ENCODE peak calls at places on chromosomes 16 and 17, in five cellular contexts. One of them, this sample, is unnamed.

GRCh38 chr17:13539421-13539820 is 62.3 kb downstream of the HS3ST3A1 start:
- DNase-seq in body of pancreas: no peak
- DNase-seq in left lung: no peak
- DNase-seq in CD4-positive, alpha-beta memory T cell: no peak
- DNase-seq in cardiac muscle cell: no peak
- DNase-seq in this sample: no peak

GRCh38 chr16:81995651-81996050 is 15.6 kb downstream of the SDR42E1 start:
- DNase-seq in body of pancreas: no peak
- DNase-seq in left lung: no peak
- DNase-seq in CD4-positive, alpha-beta memory T cell: no peak
- DNase-seq in cardiac muscle cell: no peak
- DNase-seq in this sample: no peak

GRCh38 chr16:64974381-64974780 is 147.5 kb downstream of the CDH11 start:
- DNase-seq in body of pancreas: no peak
- DNase-seq in left lung: no peak
- DNase-seq in CD4-positive, alpha-beta memory T cell: no peak
- DNase-seq in cardiac muscle cell: no peak
- DNase-seq in this sample: no peak

GRCh38 chr17:28724500-28725165 is 1.4 kb downstream of the TLCD1 start:
- DNase-seq in body of pancreas: no peak
- DNase-seq in left lung: no peak
- DNase-seq in CD4-positive, alpha-beta memory T cell: no peak
- DNase-seq in cardiac muscle cell: no peak
- DNase-seq in this sample: no peak

GRCh38 chr16:51359141-51359960 is 208.3 kb upstream of the SALL1 start:
- DNase-seq in body of pancreas: no peak
- DNase-seq in left lung: no peak
- DNase-seq in CD4-positive, alpha-beta memory T cell: no peak
- DNase-seq in cardiac muscle cell: no peak
- DNase-seq in this sample: no peak

GRCh38 chr17:78381601-78382168 is 3.2 kb downstream of the PGS1 start:
- DNase-seq in body of pancreas: no peak
- DNase-seq in left lung: peak
- DNase-seq in CD4-positive, alpha-beta memory T cell: peak
- DNase-seq in cardiac muscle cell: no peak
- DNase-seq in this sample: no peak

GRCh38 chr17:75825748-75826370 is 18.3 kb downstream of the UNC13D start:
- DNase-seq in body of pancreas: no peak
- DNase-seq in left lung: no peak
- DNase-seq in CD4-positive, alpha-beta memory T cell: no peak
- DNase-seq in cardiac muscle cell: no peak
- DNase-seq in this sample: no peak

GRCh38 chr17:8839410-8839935 is 28.0 kb downstream of the PIK3R6 start:
- DNase-seq in body of pancreas: no peak
- DNase-seq in left lung: no peak
- DNase-seq in CD4-positive, alpha-beta memory T cell: no peak
- DNase-seq in cardiac muscle cell: no peak
- DNase-seq in this sample: no peak

GRCh38 chr16:89562027-89562599 is 1.6 kb downstream of the RPL13 start:
- DNase-seq in body of pancreas: no peak
- DNase-seq in left lung: no peak
- DNase-seq in CD4-positive, alpha-beta memory T cell: no peak
- DNase-seq in cardiac muscle cell: no peak
- DNase-seq in this sample: no peak

GRCh38 chr17:28975634-28976033 is 24.3 kb upstream of the PHF12 start:
- DNase-seq in body of pancreas: no peak
- DNase-seq in left lung: no peak
- DNase-seq in CD4-positive, alpha-beta memory T cell: no peak
- DNase-seq in cardiac muscle cell: no peak
- DNase-seq in this sample: no peak

GRCh38 chr17:78237403-78238012 is 6.1 kb downstream of the TMEM235 start:
- DNase-seq in body of pancreas: no peak
- DNase-seq in left lung: no peak
- DNase-seq in CD4-positive, alpha-beta memory T cell: no peak
- DNase-seq in cardiac muscle cell: no peak
- DNase-seq in this sample: no peak

GRCh38 chr17:8287651-8288335 is 677 bp upstream of the RANGRF start:
- DNase-seq in body of pancreas: peak
- DNase-seq in left lung: no peak
- DNase-seq in CD4-positive, alpha-beta memory T cell: no peak
- DNase-seq in cardiac muscle cell: no peak
- DNase-seq in this sample: no peak

GRCh38 chr16:67804853-67805542 is 1.4 kb downstream of the RANBP10 start:
- DNase-seq in body of pancreas: no peak
- DNase-seq in left lung: peak
- DNase-seq in CD4-positive, alpha-beta memory T cell: no peak
- DNase-seq in cardiac muscle cell: no peak
- DNase-seq in this sample: no peak

GRCh38 chr17:47978324-47978723 is 7.4 kb downstream of the CDK5RAP3 start:
- DNase-seq in body of pancreas: peak
- DNase-seq in left lung: no peak
- DNase-seq in CD4-positive, alpha-beta memory T cell: peak
- DNase-seq in cardiac muscle cell: peak
- DNase-seq in this sample: no peak

GRCh38 chr16:85662036-85662812 is 26.5 kb downstream of the GINS2 start:
- DNase-seq in body of pancreas: no peak
- DNase-seq in left lung: peak
- DNase-seq in CD4-positive, alpha-beta memory T cell: no peak
- DNase-seq in cardiac muscle cell: no peak
- DNase-seq in this sample: no peak

GRCh38 chr16:64184156-64184555 is 937.7 kb downstream of the CDH11 start:
- DNase-seq in body of pancreas: no peak
- DNase-seq in left lung: no peak
- DNase-seq in CD4-positive, alpha-beta memory T cell: no peak
- DNase-seq in cardiac muscle cell: no peak
- DNase-seq in this sample: no peak

GRCh38 chr17:55609737-55610201 is 98.5 kb upstream of the SMIM36 start:
- DNase-seq in body of pancreas: no peak
- DNase-seq in left lung: no peak
- DNase-seq in CD4-positive, alpha-beta memory T cell: no peak
- DNase-seq in cardiac muscle cell: peak
- DNase-seq in this sample: no peak

GRCh38 chr16:20308266-20308665 is 19.0 kb downstream of the GP2 start:
- DNase-seq in body of pancreas: peak
- DNase-seq in left lung: no peak
- DNase-seq in CD4-positive, alpha-beta memory T cell: no peak
- DNase-seq in cardiac muscle cell: no peak
- DNase-seq in this sample: no peak

GRCh38 chr17:55737976-55738501 is 12.8 kb upstream of the PCTP start:
- DNase-seq in body of pancreas: no peak
- DNase-seq in left lung: no peak
- DNase-seq in CD4-positive, alpha-beta memory T cell: no peak
- DNase-seq in cardiac muscle cell: no peak
- DNase-seq in this sample: no peak

GRCh38 chr17:562174-562573 is 152.5 kb downstream of the VPS53 start:
- DNase-seq in body of pancreas: no peak
- DNase-seq in left lung: no peak
- DNase-seq in CD4-positive, alpha-beta memory T cell: no peak
- DNase-seq in cardiac muscle cell: no peak
- DNase-seq in this sample: no peak

GRCh38 chr16:69131167-69131748 is 1.1 kb downstream of the CHTF8 start:
- DNase-seq in body of pancreas: no peak
- DNase-seq in left lung: no peak
- DNase-seq in CD4-positive, alpha-beta memory T cell: no peak
- DNase-seq in cardiac muscle cell: peak
- DNase-seq in this sample: no peak

GRCh38 chr17:7697828-7698588 is 7.0 kb upstream of the EFNB3 start:
- DNase-seq in body of pancreas: no peak
- DNase-seq in left lung: peak
- DNase-seq in CD4-positive, alpha-beta memory T cell: no peak
- DNase-seq in cardiac muscle cell: no peak
- DNase-seq in this sample: no peak

GRCh38 chr16:75555213-75555706 is 792 bp downstream of the TMEM231 start:
- DNase-seq in body of pancreas: peak
- DNase-seq in left lung: peak
- DNase-seq in CD4-positive, alpha-beta memory T cell: no peak
- DNase-seq in cardiac muscle cell: peak
- DNase-seq in this sample: peak

GRCh38 chr16:83002351-83003334 is 375.9 kb downstream of the CDH13 start:
- DNase-seq in body of pancreas: no peak
- DNase-seq in left lung: no peak
- DNase-seq in CD4-positive, alpha-beta memory T cell: no peak
- DNase-seq in cardiac muscle cell: no peak
- DNase-seq in this sample: no peak

GRCh38 chr16:28875134-28876015 is 2.9 kb upstream of the ATP2A1 start:
- DNase-seq in body of pancreas: no peak
- DNase-seq in left lung: no peak
- DNase-seq in CD4-positive, alpha-beta memory T cell: no peak
- DNase-seq in cardiac muscle cell: no peak
- DNase-seq in this sample: no peak

GRCh38 chr16:69741951-69742904 is 12.5 kb downstream of the NOB1 start:
- DNase-seq in body of pancreas: peak
- DNase-seq in left lung: peak
- DNase-seq in CD4-positive, alpha-beta memory T cell: no peak
- DNase-seq in cardiac muscle cell: peak
- DNase-seq in this sample: peak

GRCh38 chr16:52469775-52470174 is 77.2 kb downstream of the TOX3 start:
- DNase-seq in body of pancreas: no peak
- DNase-seq in left lung: no peak
- DNase-seq in CD4-positive, alpha-beta memory T cell: no peak
- DNase-seq in cardiac muscle cell: no peak
- DNase-seq in this sample: no peak

DNA sequence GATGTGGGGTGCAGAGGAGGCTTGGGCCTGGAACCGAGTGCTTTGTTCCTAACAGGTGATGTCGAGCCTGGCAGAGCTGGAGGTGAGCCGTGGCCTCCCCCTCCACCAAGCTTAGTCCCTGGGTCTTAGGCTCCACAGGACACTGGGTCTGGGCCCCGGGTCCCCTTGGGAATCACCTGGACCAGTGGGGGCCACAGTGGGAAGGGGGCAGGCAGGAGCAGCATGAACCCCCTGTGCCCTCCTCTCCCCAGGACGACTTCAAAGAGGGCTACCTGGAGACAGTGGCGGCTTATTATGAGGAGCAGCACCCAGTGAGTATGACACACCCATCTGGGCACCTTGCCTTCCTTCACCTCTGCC is 2.5 kb downstream of the IL32 start:
- DNase-seq in body of pancreas: no peak
- DNase-seq in left lung: no peak
- DNase-seq in CD4-positive, alpha-beta memory T cell: no peak
- DNase-seq in cardiac muscle cell: no peak
- DNase-seq in this sample: no peak
- H3K27ac ChIP-seq in body of pancreas: peak
- H3K27ac ChIP-seq in left lung: no peak
- H3K27ac ChIP-seq in CD4-positive, alpha-beta memory T cell: peak
- H3K27ac ChIP-seq in cardiac muscle cell: no peak
- H3K27ac ChIP-seq in this sample: no peak

GRCh38 chr17:58621174-58621573 is 70.7 kb downstream of the TEX14 start:
- DNase-seq in body of pancreas: no peak
- DNase-seq in left lung: no peak
- DNase-seq in CD4-positive, alpha-beta memory T cell: no peak
- DNase-seq in cardiac muscle cell: no peak
- DNase-seq in this sample: no peak
- H3K27ac ChIP-seq in body of pancreas: no peak
- H3K27ac ChIP-seq in left lung: no peak
- H3K27ac ChIP-seq in CD4-positive, alpha-beta memory T cell: no peak
- H3K27ac ChIP-seq in cardiac muscle cell: no peak
- H3K27ac ChIP-seq in this sample: no peak

GRCh38 chr16:2035431-2036199 is 8.9 kb downstream of the NHERF2 start:
- DNase-seq in body of pancreas: no peak
- DNase-seq in left lung: peak
- DNase-seq in CD4-positive, alpha-beta memory T cell: no peak
- DNase-seq in cardiac muscle cell: no peak
- DNase-seq in this sample: no peak
- H3K27ac ChIP-seq in body of pancreas: peak
- H3K27ac ChIP-seq in left lung: peak
- H3K27ac ChIP-seq in CD4-positive, alpha-beta memory T cell: no peak
- H3K27ac ChIP-seq in cardiac muscle cell: peak
- H3K27ac ChIP-seq in this sample: peak

GRCh38 chr17:80604007-80604728 is 59.5 kb downstream of the RPTOR start:
- DNase-seq in body of pancreas: no peak
- DNase-seq in left lung: no peak
- DNase-seq in CD4-positive, alpha-beta memory T cell: no peak
- DNase-seq in cardiac muscle cell: no peak
- DNase-seq in this sample: no peak

GRCh38 chr17:80601146-80601545 is 56.5 kb downstream of the RPTOR start:
- DNase-seq in body of pancreas: no peak
- DNase-seq in left lung: no peak
- DNase-seq in CD4-positive, alpha-beta memory T cell: no peak
- DNase-seq in cardiac muscle cell: no peak
- DNase-seq in this sample: no peak

GRCh38 chr17:80605326-80606066 is 60.9 kb downstream of the RPTOR start:
- DNase-seq in body of pancreas: no peak
- DNase-seq in left lung: no peak
- DNase-seq in CD4-positive, alpha-beta memory T cell: peak
- DNase-seq in cardiac muscle cell: no peak
- DNase-seq in this sample: no peak

GRCh38 chr17:80600586-80600985 is 55.9 kb downstream of the RPTOR start:
- DNase-seq in body of pancreas: no peak
- DNase-seq in left lung: no peak
- DNase-seq in CD4-positive, alpha-beta memory T cell: no peak
- DNase-seq in cardiac muscle cell: no peak
- DNase-seq in this sample: no peak

DNA sequence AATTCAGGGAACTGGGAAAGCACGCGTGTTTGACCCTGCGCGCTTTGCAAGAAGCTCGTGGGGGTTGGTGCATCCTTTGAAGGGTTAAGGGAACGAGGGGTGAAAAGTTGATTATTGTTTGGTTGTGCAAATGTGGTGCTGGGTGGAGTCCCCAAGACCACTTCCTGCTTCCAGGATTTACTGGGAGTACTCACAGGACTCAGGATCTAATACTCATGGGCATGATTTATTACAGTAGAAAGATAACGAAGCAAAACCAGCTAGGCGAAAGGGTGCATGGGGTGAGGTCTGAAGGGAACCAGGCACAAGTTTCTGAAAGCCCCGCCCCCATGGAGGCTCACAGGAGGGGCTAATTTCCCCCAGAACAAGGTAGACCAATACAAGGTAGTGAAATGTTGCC is 58.7 kb downstream of the RPTOR start:
- DNase-seq in body of pancreas: no peak
- DNase-seq in left lung: no peak
- DNase-seq in CD4-positive, alpha-beta memory T cell: no peak
- DNase-seq in cardiac muscle cell: no peak
- DNase-seq in this sample: no peak
- H3K27ac ChIP-seq in body of pancreas: no peak
- H3K27ac ChIP-seq in left lung: no peak
- H3K27ac ChIP-seq in CD4-positive, alpha-beta memory T cell: no peak
- H3K27ac ChIP-seq in cardiac muscle cell: no peak
- H3K27ac ChIP-seq in this sample: no peak

DNA sequence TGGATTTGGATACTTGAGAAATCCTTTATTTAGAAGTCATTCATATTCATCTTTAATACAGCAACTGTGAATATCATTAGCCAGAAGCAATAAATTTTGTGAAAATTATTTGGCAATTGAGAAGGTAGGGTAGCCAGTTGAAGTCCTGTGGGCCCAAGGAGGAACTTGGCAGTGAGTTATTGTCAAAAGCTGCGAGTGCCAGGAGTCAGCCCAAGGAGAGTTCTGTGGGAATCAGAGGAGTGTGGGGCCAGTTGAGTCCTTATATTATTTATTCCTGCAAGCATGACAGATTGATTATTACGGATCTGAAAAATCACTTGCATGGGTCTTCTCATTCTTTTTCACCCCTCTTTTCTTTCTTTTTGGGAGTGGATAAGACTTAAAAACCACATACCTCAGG is 38.3 kb downstream of the PRKCA start:
- DNase-seq in body of pancreas: no peak
- DNase-seq in left lung: no peak
- DNase-seq in CD4-positive, alpha-beta memory T cell: no peak
- DNase-seq in cardiac muscle cell: no peak
- DNase-seq in this sample: no peak
- H3K27ac ChIP-seq in body of pancreas: peak
- H3K27ac ChIP-seq in left lung: no peak
- H3K27ac ChIP-seq in CD4-positive, alpha-beta memory T cell: no peak
- H3K27ac ChIP-seq in cardiac muscle cell: no peak
- H3K27ac ChIP-seq in this sample: no peak

GRCh38 chr17:39867084-39867890 is 715 bp upstream of the ZPBP2 start:
- DNase-seq in body of pancreas: no peak
- DNase-seq in left lung: no peak
- DNase-seq in CD4-positive, alpha-beta memory T cell: peak
- DNase-seq in cardiac muscle cell: no peak
- DNase-seq in this sample: no peak
- H3K27ac ChIP-seq in body of pancreas: no peak
- H3K27ac ChIP-seq in left lung: no peak
- H3K27ac ChIP-seq in CD4-positive, alpha-beta memory T cell: peak
- H3K27ac ChIP-seq in cardiac muscle cell: no peak
- H3K27ac ChIP-seq in this sample: no peak